ENCODE peak calls at places on chromosome 9, in nine cellular contexts. E, M, X, V, C, A, P, W and Y are unnamed samples.
A peak's percentile ranks its signal among the peaks of the same experiment; 100 is the strongest.

GRCh38 chr9:104245925-104246324 is 151.8 kb downstream of the SMC2 start:
- DNase-seq in C (no peak), A (no peak), M (no peak), E (no peak), X (no peak), V (no peak), P (no peak), W (no peak), Y (no peak)

GRCh38 chr9:19642256-19642655 is 146.6 kb downstream of the SLC24A2 start:
- DNase-seq in P (no peak), X (no peak), W (no peak), E (no peak), C (no peak), V (no peak), A (no peak), M (no peak), Y (no peak)

GRCh38 chr9:133353548-133353947 is 2.7 kb downstream of the SURF1 start:
- DNase-seq in X (no peak), W (no peak), C (no peak), P (no peak), E (no peak), M (no peak), A (no peak), V (no peak), Y (no peak)

GRCh38 chr9:100848731-100849130 is 179.8 kb upstream of the PLPPR1 start:
- DNase-seq in P (no peak), X (no peak), E (no peak), C (no peak), V (no peak), W (no peak), M (no peak), A (no peak), Y (no peak)

GRCh38 chr9:71604197-71605063 is 163.9 kb downstream of the CEMIP2 start:
- DNase-seq in A (peak; percentile 71), P (peak; percentile 66), V (peak; percentile 37), W (peak; percentile 80), X (peak; percentile 13), M (peak; percentile 44), C (peak; percentile 85), E (peak; percentile 80), Y (peak; percentile 92)

GRCh38 chr9:16559418-16560188 is 310.9 kb downstream of the BNC2 start:
- DNase-seq in X (no peak), C (peak; percentile 66), E (no peak), A (no peak), V (no peak), W (no peak), P (no peak), M (no peak), Y (no peak)

GRCh38 chr9:73565833-73566465 is 414.3 kb downstream of the ANXA1 start:
- DNase-seq in V (no peak), X (no peak), W (peak; percentile 21), C (no peak), A (no peak), E (no peak), P (no peak), M (no peak), Y (peak; percentile 83)

GRCh38 chr9:70392189-70392588 is 22.3 kb downstream of the KLF9 start:
- DNase-seq in M (no peak), E (no peak), X (no peak), A (no peak), C (no peak), V (no peak), P (no peak), W (no peak), Y (no peak)

DNA sequence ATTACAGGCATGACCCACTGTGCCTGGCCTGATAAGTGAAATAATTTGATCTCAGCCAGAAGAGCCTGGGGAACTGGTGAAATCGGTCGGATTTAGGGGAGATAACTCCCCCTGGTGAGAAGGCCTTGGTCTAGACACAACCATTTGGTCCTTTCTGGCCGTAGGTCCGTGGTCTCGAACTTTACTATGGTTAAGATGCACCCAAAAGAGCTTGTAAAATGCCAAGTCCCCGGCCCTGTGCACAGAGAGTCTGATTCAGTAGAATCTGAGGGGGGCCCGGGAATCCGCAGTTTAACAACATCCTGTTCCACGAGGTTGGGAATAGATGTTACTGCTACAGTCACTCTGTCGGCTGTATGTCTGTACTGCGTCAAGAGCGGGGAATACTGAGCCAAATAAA is 140.7 kb downstream of the C9orf50 start:
- DNase-seq in E (no peak), M (no peak), W (no peak), P (no peak), A (no peak), V (no peak), C (no peak), X (no peak), Y (no peak)
- TF ChIP-seq CTCF in E (peak; percentile 26), M (no peak), W (no peak), P (no peak), A (no peak), V (no peak), C (no peak), X (no peak), Y (peak; percentile 22)

DNA sequence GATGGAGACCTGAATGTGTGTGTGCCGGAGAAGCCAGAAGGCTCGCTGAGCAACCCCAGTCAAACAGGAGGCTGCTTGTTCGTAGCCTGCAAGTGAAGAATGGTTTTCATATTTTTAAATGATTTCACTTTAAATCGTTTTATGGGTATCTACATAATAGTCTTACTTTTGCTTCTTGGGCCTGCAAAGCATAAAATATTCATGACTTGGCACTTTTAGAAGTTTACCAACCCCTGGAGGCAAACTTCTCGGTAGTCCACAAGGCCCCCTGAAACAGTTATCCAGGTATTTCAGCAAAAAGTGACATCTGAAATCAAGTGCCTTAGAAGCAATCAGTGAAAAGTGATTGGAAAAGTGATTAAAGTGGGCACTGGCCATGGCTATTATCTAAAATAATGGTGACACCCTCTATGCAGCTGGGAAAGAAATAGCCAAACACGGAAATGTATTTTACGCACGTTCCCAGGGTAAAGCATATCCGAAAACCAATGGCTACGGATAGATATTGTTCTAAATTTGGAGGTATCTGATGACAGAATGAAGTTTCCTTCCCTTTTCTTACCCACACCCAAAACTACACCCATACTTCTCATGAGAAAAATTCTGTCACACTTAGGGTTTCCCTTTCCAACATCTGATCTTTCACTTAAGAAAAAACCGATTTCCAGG is 39.0 kb downstream of the RAPGEF1 start:
- DNase-seq in X (no peak), V (no peak), W (no peak), M (no peak), P (no peak), A (no peak), E (no peak), C (no peak), Y (no peak)
- H3K27ac ChIP-seq in X (peak overlapping the region; percentile 26), V (no peak overlapping the region), W (peak overlapping the region; percentile 47), M (no peak overlapping the region), P (peak overlapping the region; percentile 83), A (no peak overlapping the region), E (peak overlapping the region; percentile 8), C (no peak overlapping the region), Y (no peak overlapping the region)

DNA sequence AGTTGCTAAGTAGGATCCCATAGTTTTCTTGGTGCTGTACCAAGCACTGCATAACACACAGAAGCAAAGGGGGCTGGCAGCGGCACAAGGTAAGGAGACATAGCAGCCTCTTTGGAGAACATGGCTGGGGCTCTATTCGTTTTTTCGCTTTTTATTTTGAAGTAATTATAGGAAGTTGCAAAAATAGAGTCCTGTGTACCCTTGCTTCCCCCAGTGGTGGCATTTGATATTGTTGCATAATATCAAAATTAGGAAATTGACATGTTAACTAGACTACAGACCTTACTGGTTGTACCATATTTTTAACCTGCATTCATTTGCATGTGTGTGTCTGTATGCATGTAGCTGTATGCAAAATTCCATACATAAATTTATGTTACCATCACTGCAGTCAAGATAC is 6.6 kb upstream of the UBQLN1 start:
- DNase-seq in X (no peak), P (no peak), C (no peak), E (no peak), A (no peak), V (no peak), W (no peak), M (no peak), Y (no peak)
- TF ChIP-seq CTCF in X (no peak), P (peak; percentile 25), C (no peak), E (peak; percentile 15), A (no peak), V (peak; percentile 53), W (no peak), M (no peak), Y (peak; percentile 35)

GRCh38 chr9:91817493-91818225 is 132.4 kb downstream of the ROR2 start:
- DNase-seq in C (no peak), P (no peak), E (no peak), W (no peak), M (no peak), A (no peak), X (no peak), V (no peak), Y (peak; percentile 67)
- H3K27ac ChIP-seq in C (no peak overlapping the region), P (no peak overlapping the region), E (no peak overlapping the region), W (peak overlapping the region; percentile 75), M (no peak overlapping the region), A (peak overlapping the region; percentile 70), X (peak overlapping the region; percentile 69), V (no peak overlapping the region), Y (peak overlapping the region; percentile 34)

GRCh38 chr9:37034938-37035471 is 937 bp upstream of the PAX5 start:
- DNase-seq in C (no peak), V (no peak), M (no peak), A (no peak), E (no peak), X (no peak), P (no peak), W (no peak), Y (peak; percentile 78)
- TF ChIP-seq CTCF in C (no peak), V (no peak), M (peak; percentile 22), A (no peak), E (no peak), X (no peak), P (no peak), W (no peak), Y (peak; percentile 9)

GRCh38 chr9:80158150-80158549 is 586.4 kb downstream of the TLE4 start:
- DNase-seq in C (no peak), X (no peak), E (no peak), P (no peak), A (no peak), W (no peak), M (no peak), V (no peak), Y (no peak)
- H3K27ac ChIP-seq in C (no peak overlapping the region), X (no peak overlapping the region), E (no peak overlapping the region), P (no peak overlapping the region), A (no peak overlapping the region), W (no peak overlapping the region), M (no peak overlapping the region), V (no peak overlapping the region), Y (no peak overlapping the region)